ENCODE peak calls at places on chromosomes 3 and 15, in seven cellular contexts. V, P, U, F, N, L and G are unnamed samples.

GRCh38 chr15:94576889-94577533 is 345.6 kb downstream of the MCTP2 start:
- DNase-seq in V (no peak), P (no peak), U (peak; percentile 47), F (no peak), N (peak; percentile 12), L (no peak), G (peak; percentile 47)

GRCh38 chr15:64131547-64131946 is 20.0 kb upstream of the SNX22 start:
- DNase-seq in V (no peak), P (no peak), U (no peak), F (no peak), N (no peak), L (no peak), G (no peak)

GRCh38 chr3:187291001-187291511 is 481 bp downstream of the MASP1 start:
- DNase-seq in V (no peak), P (no peak), U (no peak), F (peak; percentile 64), N (no peak), L (peak; percentile 65), G (no peak)

GRCh38 chr15:99123706-99124451 is 19.0 kb downstream of the SYNM start:
- DNase-seq in V (peak; percentile 82), P (peak; percentile 89), U (no peak), F (peak; percentile 96), N (no peak), L (peak; percentile 99), G (peak; percentile 61)

GRCh38 chr15:31814082-31814481 is 216.2 kb upstream of the CHRNA7 start:
- DNase-seq in V (no peak), P (no peak), U (no peak), F (no peak), N (no peak), L (no peak), G (no peak)

GRCh38 chr3:40143283-40144090 is 166.0 kb upstream of the EIF1B start:
- DNase-seq in V (no peak), P (no peak), U (no peak), F (no peak), N (no peak), L (peak; percentile 61), G (no peak)

GRCh38 chr3:169966951-169967915 is 626 bp downstream of the SEC62 start:
- DNase-seq in V (no peak), P (peak; percentile 56), U (peak; percentile 67), F (peak; percentile 49), N (no peak), L (peak; percentile 32), G (peak; percentile 78)

GRCh38 chr3:13709706-13710105 is 160.8 kb downstream of the FBLN2 start:
- DNase-seq in V (peak; percentile 10), P (no peak), U (no peak), F (no peak), N (no peak), L (no peak), G (no peak)

GRCh38 chr15:69757186-69757585 is 304.6 kb downstream of the RPLP1 start:
- DNase-seq in V (no peak), P (no peak), U (no peak), F (peak; percentile 21), N (no peak), L (no peak), G (no peak)

GRCh38 chr15:39381517-39381916 is 199.4 kb upstream of the THBS1 start:
- DNase-seq in V (no peak), P (no peak), U (peak; percentile 37), F (no peak), N (no peak), L (no peak), G (no peak)

GRCh38 chr3:170485696-170486095 is 67.0 kb downstream of the CLDN11 start:
- DNase-seq in V (no peak), P (no peak), U (no peak), F (no peak), N (no peak), L (no peak), G (no peak)

GRCh38 chr3:30448946-30449686 is 157.3 kb upstream of the TGFBR2 start:
- DNase-seq in V (no peak), P (no peak), U (no peak), F (no peak), N (no peak), L (no peak), G (no peak)

GRCh38 chr15:69305204-69305931 is 6.7 kb downstream of the PAQR5 start:
- DNase-seq in V (peak; percentile 54), P (no peak), U (no peak), F (peak; percentile 96), N (no peak), L (peak; percentile 67), G (no peak)

GRCh38 chr3:124700880-124701684 is 29.2 kb upstream of the UMPS start:
- DNase-seq in V (no peak), P (no peak), U (no peak), F (peak; percentile 37), N (no peak), L (no peak), G (no peak)

GRCh38 chr15:79769081-79769481 is 127.7 kb downstream of the MTHFS start:
- DNase-seq in V (no peak), P (no peak), U (peak; percentile 56), F (no peak), N (no peak), L (peak; percentile 9), G (no peak)
- TF ChIP-seq CTCF in V (no peak), P (peak; percentile 57), U (peak; percentile 55), F (peak; percentile 31), N (peak; percentile 40), L (peak; percentile 70), G (no peak)

GRCh38 chr15:66838671-66839239 is 136.7 kb downstream of the SMAD6 start:
- DNase-seq in V (no peak), P (no peak), U (no peak), F (peak; percentile 71), N (no peak), L (peak; percentile 54), G (no peak)
- TF ChIP-seq CTCF in V (peak; percentile 45), P (peak; percentile 62), U (peak; percentile 41), F (peak; percentile 69), N (peak; percentile 73), L (peak; percentile 84), G (peak; percentile 74)

GRCh38 chr3:128492353-128493220 is at the start of gene GATA2:
- DNase-seq in V (peak; percentile 85), P (no peak), U (no peak), F (no peak), N (no peak), L (peak; percentile 24), G (peak; percentile 62)
- TF ChIP-seq CTCF in V (no peak), P (no peak), U (no peak), F (no peak), N (peak; percentile 44), L (peak; percentile 60), G (no peak)

GRCh38 chr3:151067158-151067557 is 18.3 kb upstream of the MED12L start:
- DNase-seq in V (no peak), P (no peak), U (peak; percentile 45), F (no peak), N (no peak), L (no peak), G (no peak)
- TF ChIP-seq CTCF in V (no peak), P (peak; percentile 57), U (peak; percentile 42), F (peak; percentile 13), N (no peak), L (no peak), G (no peak)

GRCh38 chr3:63228677-63229076 is 49.4 kb upstream of the SYNPR start:
- DNase-seq in V (no peak), P (no peak), U (peak; percentile 32), F (peak; percentile 12), N (peak; percentile 13), L (peak; percentile 45), G (no peak)
- TF ChIP-seq CTCF in V (peak; percentile 47), P (peak; percentile 41), U (peak; percentile 28), F (peak; percentile 49), N (peak; percentile 80), L (peak; percentile 74), G (peak; percentile 73)

GRCh38 chr3:184174646-184175492 is at the start of gene AP2M1:
- DNase-seq in V (peak; percentile 98), P (peak; percentile 99), U (peak; percentile 99), F (peak; percentile 100), N (peak; percentile 92), L (peak; percentile 99), G (peak; percentile 97)
- TF ChIP-seq CTCF in V (no peak), P (no peak), U (no peak), F (no peak), N (no peak), L (peak; percentile 43), G (no peak)

DNA sequence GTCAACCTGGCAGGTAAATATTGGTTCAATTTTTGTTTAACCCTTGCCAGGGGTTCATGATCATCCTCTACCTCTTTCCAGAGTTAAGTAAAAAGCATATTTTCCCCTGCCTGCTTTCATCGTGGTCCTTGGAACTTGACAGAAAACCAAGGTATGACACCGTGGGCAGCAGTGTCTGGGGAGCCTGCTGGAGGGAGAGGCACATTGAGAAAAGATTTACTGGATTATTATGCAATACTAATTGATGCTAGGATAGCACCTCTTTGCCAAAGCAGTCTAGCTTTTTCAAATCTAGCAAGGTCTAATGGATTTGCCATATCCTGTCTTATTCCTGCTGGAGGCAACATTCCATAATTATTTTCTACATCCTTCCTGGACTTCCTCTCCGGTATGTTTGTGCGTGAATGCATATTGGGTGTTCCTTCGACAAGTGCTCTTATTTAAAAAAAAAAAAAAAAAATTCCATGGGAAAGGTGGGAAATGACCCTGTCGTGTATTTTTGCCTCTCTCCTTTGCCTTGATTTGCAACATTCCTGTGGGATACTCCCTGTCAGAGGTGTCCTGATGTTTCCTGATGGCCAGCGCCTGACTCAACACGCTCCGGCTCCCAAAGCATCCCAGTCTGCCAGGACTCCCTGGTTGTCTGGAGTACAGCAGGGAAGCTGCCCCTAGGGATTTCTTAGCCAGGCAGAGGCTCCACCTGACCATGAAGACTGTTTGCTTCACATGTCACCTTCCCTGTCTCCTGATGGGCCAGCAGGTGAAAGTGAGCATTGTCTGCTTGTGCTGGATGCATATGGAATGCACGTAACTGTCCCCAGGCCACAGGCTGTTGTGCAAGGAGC is 6.3 kb downstream of the BHLHE40 start:
- DNase-seq in V (no peak), P (peak; percentile 53), U (no peak), F (peak; percentile 76), N (no peak), L (no peak), G (no peak)
- TF ChIP-seq CTCF in V (no peak), P (no peak), U (no peak), F (no peak), N (no peak), L (no peak), G (no peak)

DNA sequence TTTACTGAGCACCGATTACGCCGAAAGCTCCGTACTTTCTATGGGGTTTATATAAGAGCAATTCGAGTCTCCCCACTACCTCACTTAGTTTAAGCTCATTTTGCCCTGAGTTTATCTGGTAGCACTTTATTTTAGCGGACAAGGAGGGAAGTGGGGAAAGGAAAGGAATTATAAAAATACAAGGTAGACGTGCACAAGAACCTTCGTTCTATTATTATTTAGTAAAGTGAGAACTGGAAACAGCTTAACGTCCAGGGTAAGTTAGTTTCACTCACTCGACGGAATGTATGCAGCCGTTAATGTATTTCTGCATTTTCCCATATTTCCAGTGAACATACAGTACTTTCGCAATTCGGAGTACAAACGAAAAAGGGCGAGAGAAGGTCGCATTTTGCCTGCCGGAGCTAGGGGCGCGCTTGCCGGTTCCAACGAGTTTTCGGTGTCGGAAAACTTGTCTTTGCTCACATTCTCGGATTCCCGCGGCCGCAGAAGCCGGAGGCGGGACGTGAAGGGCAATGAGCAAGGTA is 1.2 kb upstream of the STT3B start:
- DNase-seq in V (no peak), P (no peak), U (peak; percentile 32), F (peak; percentile 12), N (no peak), L (no peak), G (no peak)
- TF ChIP-seq CTCF in V (no peak), P (no peak), U (peak; percentile 27), F (no peak), N (peak; percentile 43), L (no peak), G (no peak)